ENCODE peak calls at places on chromosomes 5 and 9, in five cellular contexts. U is K562, F is HepG2, X is GM12878, H is IMR-90. M is an unnamed sample.

GRCh38 chr5:37323607-37324006 is 47.3 kb downstream of the NUP155 start:
- DNase-seq in U (no peak), F (no peak), X (no peak), H (no peak), M (no peak)

GRCh38 chr9:134063876-134064450 is 3.9 kb downstream of the BRD3 start:
- DNase-seq in U (no peak), F (no peak), X (no peak), H (no peak), M (no peak)

GRCh38 chr5:142800776-142801494 is 30.8 kb downstream of the ARHGAP26 start:
- DNase-seq in U (no peak), F (no peak), X (peak), H (no peak), M (no peak)

GRCh38 chr9:132169672-132170392 is 8.0 kb downstream of the NTNG2 start:
- DNase-seq in U (peak), F (peak), X (no peak), H (peak), M (peak)

GRCh38 chr9:113993838-113994540 is 84.1 kb downstream of the AMBP start:
- DNase-seq in U (no peak), F (no peak), X (no peak), H (peak), M (no peak)

GRCh38 chr5:470961-471749 is 28.2 kb downstream of the EXOC3 start:
- DNase-seq in U (no peak), F (no peak), X (no peak), H (no peak), M (no peak)

GRCh38 chr5:138580777-138581176 is 5.6 kb upstream of the HSPA9 start:
- DNase-seq in U (no peak), F (no peak), X (no peak), H (no peak), M (no peak)

GRCh38 chr9:101028346-101029299 is at the start of gene PLPPR1:
- DNase-seq in U (no peak), F (peak), X (no peak), H (peak), M (peak)

GRCh38 chr5:89878140-89878570 is 531.4 kb downstream of the CETN3 start:
- DNase-seq in U (no peak), F (peak), X (no peak), H (peak), M (no peak)

GRCh38 chr5:76081811-76082783 is 1.1 kb upstream of the SV2C start:
- DNase-seq in U (no peak), F (no peak), X (no peak), H (no peak), M (no peak)

GRCh38 chr9:120870206-120870605 is 6.8 kb downstream of the PHF19 start:
- DNase-seq in U (no peak), F (no peak), X (no peak), H (no peak), M (no peak)

GRCh38 chr9:104851521-104851920 is 76.4 kb downstream of the ABCA1 start:
- DNase-seq in U (no peak), F (no peak), X (no peak), H (no peak), M (no peak)

GRCh38 chr5:160387445-160387844 is 12.4 kb downstream of the FAM200C start:
- DNase-seq in U (no peak), F (no peak), X (no peak), H (no peak), M (no peak)

GRCh38 chr9:120845255-120845654 is 2.5 kb upstream of the PSMD5 start:
- DNase-seq in U (no peak), F (no peak), X (no peak), H (peak), M (no peak)

GRCh38 chr5:67287795-67288194 is 91.2 kb upstream of the CD180 start:
- DNase-seq in U (no peak), F (no peak), X (no peak), H (peak), M (no peak)

GRCh38 chr5:171961117-171961516 is 45.3 kb downstream of the FBXW11 start:
- DNase-seq in U (no peak), F (no peak), X (peak), H (no peak), M (no peak)

GRCh38 chr9:22913026-22913425 is 466.4 kb downstream of the DMRTA1 start:
- DNase-seq in U (no peak), F (no peak), X (peak), H (no peak), M (no peak)

GRCh38 chr5:127988149-127988755 is 95.3 kb upstream of the SLC12A2 start:
- DNase-seq in U (peak), F (peak), X (no peak), H (peak), M (peak)

GRCh38 chr5:19534751-19535150 is 453.2 kb downstream of the CDH18 start:
- DNase-seq in U (no peak), F (no peak), X (no peak), H (no peak), M (no peak)

GRCh38 chr5:107630184-107630583 is 40.6 kb downstream of the EFNA5 start:
- DNase-seq in U (no peak), F (no peak), X (no peak), H (no peak), M (no peak)

GRCh38 chr5:154713615-154714125 is 41.5 kb upstream of the LARP1 start:
- DNase-seq in U (no peak), F (peak), X (no peak), H (peak), M (no peak)

GRCh38 chr5:151667083-151667482 is 19.6 kb downstream of the SPARC start:
- DNase-seq in U (no peak), F (no peak), X (no peak), H (no peak), M (no peak)

GRCh38 chr9:119391878-119392277 is 22.6 kb upstream of the BRINP1 start:
- DNase-seq in U (no peak), F (no peak), X (no peak), H (no peak), M (no peak)

GRCh38 chr5:932628-933250 is 40.1 kb downstream of the TRIP13 start:
- DNase-seq in U (no peak), F (no peak), X (no peak), H (peak), M (no peak)

GRCh38 chr5:958701-959571 is 49.7 kb upstream of the NKD2 start:
- DNase-seq in U (no peak), F (peak), X (no peak), H (peak), M (peak)

GRCh38 chr5:147750065-147750464 is 32.5 kb downstream of the JAKMIP2 start:
- DNase-seq in U (no peak), F (no peak), X (no peak), H (no peak), M (no peak)

GRCh38 chr5:74762599-74762998 is 4.3 kb downstream of the GFM2 start:
- DNase-seq in U (no peak), F (peak), X (no peak), H (peak), M (peak)

GRCh38 chr5:135046661-135047346 is 12.8 kb upstream of the PITX1 start:
- DNase-seq in U (no peak), F (no peak), X (no peak), H (no peak), M (no peak)

GRCh38 chr9:96241391-96241809 is 60.6 kb downstream of the HSD17B3 start:
- DNase-seq in U (no peak), F (no peak), X (peak), H (no peak), M (no peak)

GRCh38 chr5:81789033-81789432 is 38.1 kb upstream of the SSBP2 start:
- DNase-seq in U (peak), F (no peak), X (no peak), H (peak), M (no peak)

GRCh38 chr5:122091942-122092600 is 14.0 kb upstream of the LOX start:
- DNase-seq in U (peak), F (no peak), X (no peak), H (peak), M (no peak)

GRCh38 chr9:17063535-17064135 is 71.2 kb upstream of the CNTLN start:
- DNase-seq in U (no peak), F (peak), X (no peak), H (peak), M (peak)

GRCh38 chr5:160675988-160676387 is 176.0 kb downstream of the ATP10B start:
- DNase-seq in U (no peak), F (no peak), X (no peak), H (no peak), M (no peak)

GRCh38 chr9:21936161-21936560 is 58.0 kb downstream of the CDKN2A start:
- DNase-seq in U (no peak), F (no peak), X (no peak), H (no peak), M (no peak)

GRCh38 chr9:84447305-84447704 is 106.7 kb upstream of the SLC28A3 start:
- DNase-seq in U (no peak), F (no peak), X (no peak), H (no peak), M (no peak)

GRCh38 chr9:87212563-87213154 is 265.4 kb upstream of the GAS1 start:
- DNase-seq in U (no peak), F (no peak), X (no peak), H (peak), M (no peak)

GRCh38 chr5:54362434-54362833 is 52.1 kb upstream of the ARL15 start:
- DNase-seq in U (no peak), F (no peak), X (no peak), H (peak), M (no peak)

GRCh38 chr5:54361683-54362411 is 51.5 kb upstream of the ARL15 start:
- DNase-seq in U (no peak), F (no peak), X (no peak), H (no peak), M (no peak)

GRCh38 chr5:54362992-54363630 is 52.7 kb upstream of the ARL15 start:
- DNase-seq in U (no peak), F (no peak), X (no peak), H (no peak), M (no peak)

GRCh38 chr5:54360925-54361662 is 50.7 kb upstream of the ARL15 start:
- DNase-seq in U (no peak), F (no peak), X (no peak), H (peak), M (no peak)

GRCh38 chr5:54363669-54364068 is 53.3 kb upstream of the ARL15 start:
- DNase-seq in U (no peak), F (no peak), X (no peak), H (no peak), M (no peak)
- TF ChIP-seq BHLHE40 in U (no peak), F (no peak), X (no peak), H (no peak), M (no peak)

DNA sequence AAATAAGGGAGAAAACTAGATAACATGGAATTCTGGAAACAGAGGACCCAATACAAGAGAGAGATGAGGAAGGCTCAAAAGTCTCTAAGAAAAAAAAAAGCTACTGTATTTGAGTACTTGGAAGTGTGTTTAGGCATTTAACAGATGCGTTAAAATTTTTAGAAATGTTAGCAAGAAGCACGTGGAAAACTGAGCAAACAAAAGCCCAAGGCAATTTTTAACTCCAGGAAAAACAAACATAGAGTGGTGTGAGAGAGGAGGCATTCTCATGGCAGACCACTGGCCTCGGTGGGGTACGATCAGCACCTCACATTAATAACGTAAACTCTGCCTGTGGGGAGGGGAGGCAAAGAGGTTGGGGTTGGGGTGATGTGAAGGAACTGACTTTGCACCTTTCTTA is 321.4 kb downstream of the GADD45G start:
- DNase-seq in U (no peak), F (no peak), X (no peak), H (no peak), M (no peak)
- TF ChIP-seq POLR2A in U (no peak), F (no peak), X (no peak), H (no peak), M (no peak)

DNA sequence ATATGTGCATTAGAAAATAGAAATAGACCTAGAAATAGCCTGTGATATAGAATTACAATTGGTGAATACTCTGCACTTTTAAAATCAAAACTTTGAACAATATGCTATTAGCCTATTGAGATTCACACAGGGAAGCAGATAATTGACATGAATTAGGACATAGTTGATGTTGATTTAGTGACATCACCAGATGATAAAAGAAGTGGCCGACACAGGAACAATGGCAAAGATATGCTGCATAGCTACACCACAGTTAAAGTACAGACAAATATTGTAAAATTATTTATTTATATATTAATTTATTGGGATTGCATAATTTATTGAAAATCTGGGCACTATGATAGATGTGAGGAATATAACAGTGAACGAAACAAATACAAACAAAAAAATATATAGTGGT is 261.5 kb upstream of the CCNH start:
- DNase-seq in U (no peak), F (no peak), X (no peak), H (no peak), M (no peak)
- TF ChIP-seq RFX5 in U (no peak), F (no peak), X (no peak), H (no peak), M (no peak)

GRCh38 chr5:168881427-168882149 is 302.4 kb upstream of the PANK3 start:
- DNase-seq in U (peak), F (no peak), X (no peak), H (no peak), M (no peak)

GRCh38 chr5:168878121-168878520 is 299.0 kb upstream of the PANK3 start:
- DNase-seq in U (no peak), F (no peak), X (no peak), H (no peak), M (no peak)

GRCh38 chr5:168882283-168882682 is 303.1 kb upstream of the PANK3 start:
- DNase-seq in U (no peak), F (no peak), X (no peak), H (no peak), M (no peak)

GRCh38 chr5:168877132-168877895 is 298.1 kb upstream of the PANK3 start:
- DNase-seq in U (peak), F (peak), X (no peak), H (no peak), M (no peak)

DNA sequence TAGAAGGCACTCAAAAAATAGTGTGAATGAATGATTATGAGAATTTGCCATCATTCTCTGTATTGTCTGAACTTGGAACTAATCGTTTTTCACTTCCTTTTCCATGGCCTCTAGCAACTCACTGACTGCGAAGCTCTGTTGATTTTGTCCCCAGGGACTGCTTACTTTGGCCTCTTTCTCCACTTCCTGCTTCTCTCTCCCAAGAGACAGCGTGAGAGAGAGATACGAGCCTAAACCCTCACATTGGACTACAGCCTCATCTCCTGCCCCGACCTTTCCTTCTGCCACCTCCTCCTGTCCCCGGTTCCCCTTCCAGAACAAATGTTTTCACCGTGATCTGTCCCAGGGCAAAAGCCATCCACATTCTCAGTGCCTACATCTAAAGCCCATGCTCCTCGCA is 300.8 kb upstream of the PANK3 start:
- DNase-seq in U (no peak), F (no peak), X (peak), H (no peak), M (no peak)
- TF ChIP-seq BHLHE40 in U (no peak), F (no peak), X (no peak), H (no peak), M (no peak)

DNA sequence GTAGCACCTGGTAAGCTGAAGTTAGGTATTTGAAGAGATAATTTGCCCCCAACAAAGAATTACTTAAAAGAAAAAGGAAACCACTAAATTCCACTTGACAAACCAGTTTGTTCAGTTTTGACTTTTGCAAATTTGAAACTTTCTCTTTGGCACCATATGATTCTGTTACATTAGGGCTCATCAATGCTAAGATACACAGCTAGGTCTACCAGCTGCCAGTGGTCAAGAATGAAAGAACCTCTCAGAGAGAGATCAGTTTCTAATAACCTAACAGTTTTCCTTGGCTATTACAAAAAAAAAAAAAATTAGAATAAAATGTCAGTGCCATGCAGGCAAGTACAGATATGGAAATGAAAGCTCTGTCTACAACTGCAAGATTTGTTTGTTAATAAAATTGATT is 92.3 kb downstream of the CAAP1 start:
- DNase-seq in U (no peak), F (no peak), X (no peak), H (no peak), M (no peak)
- TF ChIP-seq POLR2A in U (no peak), F (no peak), X (no peak), H (no peak), M (no peak)

DNA sequence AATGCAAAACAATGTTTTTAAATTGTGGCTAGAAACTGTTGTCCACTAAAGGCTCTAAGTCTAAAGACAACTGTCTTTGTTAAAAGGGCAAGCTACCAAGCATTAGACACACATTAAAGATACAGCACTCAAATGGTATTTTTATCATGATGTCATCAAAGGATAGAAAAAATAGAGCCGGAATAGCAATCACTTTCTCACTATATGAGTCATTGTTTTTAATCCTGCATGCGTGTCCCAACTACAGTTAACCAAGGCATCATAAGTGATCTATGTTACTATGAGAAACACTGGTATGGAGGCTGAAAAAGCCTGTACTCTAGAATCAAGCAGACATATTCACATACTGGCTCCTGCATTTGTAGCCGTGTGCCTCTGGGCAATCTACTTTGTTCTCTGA is 1.9 kb upstream of the PJA2 start:
- DNase-seq in U (peak), F (no peak), X (no peak), H (peak), M (peak)
- TF ChIP-seq RFX5 in U (no peak), F (no peak), X (no peak), H (no peak), M (no peak)

M was measured in A549.